ENCODE peak calls at places on chromosomes 5 and 9, in seven cellular contexts. W, J, X, Y, O, T and B are unnamed samples.
A peak's percentile ranks its signal among the peaks of the same experiment; 100 is the strongest.

GRCh38 chr5:171405615-171406014 is 13.8 kb upstream of the FGF18 start:
- DNase-seq in W (no peak), J (no peak), X (peak; percentile 51), Y (no peak), O (peak; percentile 52), T (no peak), B (no peak)

GRCh38 chr5:120326651-120327050 is 137.4 kb upstream of the PRR16 start:
- DNase-seq in W (no peak), J (no peak), X (no peak), Y (no peak), O (peak; percentile 12), T (no peak), B (no peak)

GRCh38 chr5:40623480-40624420 is 56.0 kb upstream of the PTGER4 start:
- DNase-seq in W (peak; percentile 62), J (no peak), X (no peak), Y (no peak), O (no peak), T (no peak), B (no peak)

GRCh38 chr5:25944786-25945185 is 1093.6 kb downstream of the CDH9 start:
- DNase-seq in W (no peak), J (no peak), X (no peak), Y (no peak), O (no peak), T (no peak), B (no peak)

GRCh38 chr9:77647659-77648457 is at the start of gene GNA14:
- DNase-seq in W (peak; percentile 27), J (no peak), X (peak; percentile 56), Y (no peak), O (no peak), T (no peak), B (no peak)

GRCh38 chr5:66882592-66883227 is 286.5 kb downstream of the MAST4 start:
- DNase-seq in W (no peak), J (no peak), X (peak; percentile 42), Y (no peak), O (peak; percentile 62), T (no peak), B (no peak)

GRCh38 chr9:129604766-129605163 is 16.1 kb downstream of the C9orf50 start:
- DNase-seq in W (no peak), J (no peak), X (no peak), Y (no peak), O (no peak), T (peak; percentile 25), B (no peak)

GRCh38 chr5:61330341-61330878 is 1.6 kb upstream of the ZSWIM6 start:
- DNase-seq in W (peak; percentile 35), J (peak; percentile 43), X (peak; percentile 57), Y (peak; percentile 77), O (peak; percentile 53), T (peak; percentile 56), B (peak; percentile 10)

GRCh38 chr5:120055858-120056257 is 408.2 kb upstream of the PRR16 start:
- DNase-seq in W (no peak), J (peak; percentile 26), X (no peak), Y (peak; percentile 15), O (peak; percentile 79), T (no peak), B (no peak)

GRCh38 chr9:125659954-125660353 is 47.1 kb downstream of the MAPKAP1 start:
- DNase-seq in W (no peak), J (no peak), X (no peak), Y (no peak), O (peak; percentile 88), T (no peak), B (no peak)

GRCh38 chr5:103523319-103523718 is 39.3 kb downstream of the NUDT12 start:
- DNase-seq in W (no peak), J (no peak), X (no peak), Y (no peak), O (no peak), T (no peak), B (peak; percentile 61)

GRCh38 chr9:124741681-124742080 is 29.4 kb downstream of the NR6A1 start:
- DNase-seq in W (no peak), J (no peak), X (no peak), Y (no peak), O (no peak), T (no peak), B (no peak)

GRCh38 chr5:153629496-153629895 is 139.0 kb downstream of the GRIA1 start:
- DNase-seq in W (no peak), J (no peak), X (no peak), Y (no peak), O (peak; percentile 16), T (no peak), B (no peak)

GRCh38 chr9:98712987-98713386 is 4.3 kb upstream of the GABBR2 start:
- DNase-seq in W (no peak), J (no peak), X (no peak), Y (no peak), O (no peak), T (no peak), B (no peak)

GRCh38 chr5:93585753-93586385 is 2.8 kb downstream of the NR2F1 start:
- DNase-seq in W (peak; percentile 8), J (no peak), X (peak; percentile 50), Y (peak; percentile 64), O (peak; percentile 42), T (no peak), B (no peak)

GRCh38 chr5:101393795-101394450 is 490.8 kb upstream of the ST8SIA4 start:
- DNase-seq in W (no peak), J (no peak), X (no peak), Y (no peak), O (peak; percentile 74), T (no peak), B (no peak)

GRCh38 chr5:33261305-33261704 is 179.5 kb upstream of the TARS1 start:
- DNase-seq in W (no peak), J (no peak), X (no peak), Y (no peak), O (peak; percentile 86), T (no peak), B (no peak)

GRCh38 chr9:119836036-119836435 is 466.8 kb upstream of the BRINP1 start:
- DNase-seq in W (no peak), J (no peak), X (no peak), Y (no peak), O (no peak), T (no peak), B (no peak)

GRCh38 chr5:110760158-110760557 is 21.4 kb downstream of the SLC25A46 start:
- DNase-seq in W (no peak), J (no peak), X (no peak), Y (no peak), O (no peak), T (no peak), B (no peak)

GRCh38 chr9:21825637-21826036 is 23.2 kb downstream of the MTAP start:
- DNase-seq in W (no peak), J (no peak), X (no peak), Y (no peak), O (no peak), T (no peak), B (no peak)

GRCh38 chr5:172525633-172526360 is 71.5 kb upstream of the SH3PXD2B start:
- DNase-seq in W (peak; percentile 9), J (no peak), X (no peak), Y (no peak), O (no peak), T (no peak), B (no peak)